ENCODE peak calls at places on chromosomes 12 and 14, in four cellular contexts. U is stimulated activated CD8-positive, alpha-beta memory T cell treated with anti-CD3 and anti-CD28 coated beads, Interleukin-4, amount 100 ng/mL, for 1 hour; I is AG08396; L is MM.1S. R is an unnamed sample.

GRCh38 chr14:59619071-59619470 is 42.5 kb upstream of the CCDC175 start:
- DNase-seq in U (no peak), I (no peak), L (no peak), R (no peak)

GRCh38 chr14:98808494-98809407 is 463.2 kb downstream of the BCL11B start:
- DNase-seq in U (no peak), I (no peak), L (no peak), R (no peak)

GRCh38 chr12:19945559-19946485 is 422.5 kb upstream of the PDE3A start:
- DNase-seq in U (no peak), I (peak), L (no peak), R (peak)

GRCh38 chr12:58583541-58583940 is 336.8 kb downstream of the LRIG3 start:
- DNase-seq in U (no peak), I (peak), L (no peak), R (no peak)

GRCh38 chr12:7130791-7131501 is 775 bp downstream of the CLSTN3 start:
- DNase-seq in U (peak), I (peak), L (peak), R (peak)

GRCh38 chr14:75715926-75716780 is 55.1 kb downstream of the TTLL5 start:
- DNase-seq in U (no peak), I (peak), L (no peak), R (no peak)

GRCh38 chr14:74860899-74861733 is 14.8 kb downstream of the PROX2 start:
- DNase-seq in U (peak), I (peak), L (peak), R (peak)

GRCh38 chr12:7966558-7966957 is 30.6 kb upstream of the SLC2A3 start:
- DNase-seq in U (no peak), I (no peak), L (no peak), R (no peak)

GRCh38 chr14:55220230-55220629 is 28.8 kb upstream of the DLGAP5 start:
- DNase-seq in U (no peak), I (no peak), L (no peak), R (no peak)

GRCh38 chr12:55682087-55682796 is 25.5 kb downstream of the ITGA7 start:
- DNase-seq in U (no peak), I (no peak), L (no peak), R (no peak)

GRCh38 chr14:71242237-71242748 is 335.0 kb downstream of the PCNX1 start:
- DNase-seq in U (no peak), I (peak), L (no peak), R (no peak)

GRCh38 chr14:103607039-103607668 is 21.9 kb upstream of the KLC1 start:
- DNase-seq in U (peak), I (peak), L (peak), R (peak)

GRCh38 chr12:26786491-26787124 is 46.4 kb downstream of the ITPR2 start:
- DNase-seq in U (no peak), I (no peak), L (no peak), R (no peak)

GRCh38 chr14:99213101-99213500 is 58.9 kb downstream of the BCL11B start:
- DNase-seq in U (no peak), I (peak), L (no peak), R (no peak)